ENCODE peak calls at places on chromosomes 4 and X, in ten cellular contexts. H is stimulated activated CD4-positive, alpha-beta T cell treated with anti-CD3 and anti-CD28 coated beads, Interleukin-1b, Interleukin-23, amount 100 ng/mL, for 1 hour; Z is effector memory CD8-positive, alpha-beta T cell; O is amniotic epithelial cell; C is activated effector memory CD4-positive, alpha-beta T cell treated with anti-CD3 and anti-CD28 coated beads, Interleukin-2, amount 50 U/mL, for 16 hours; N is AG10803; M is LoVo; F is activated gamma-delta T cell treated with anti-CD3 and anti-CD28 coated beads, Interleukin-2, amount 50 U/mL, for 16 hours; Q is hepatic stellate cell; I is heart left ventricle. R is an unnamed sample.

GRCh38 chr4:154779362-154779947 is 1.6 kb upstream of the RBM46 start:
- DNase-seq in H (no peak), Z (no peak), O (peak; percentile 42), C (no peak), N (peak; percentile 48), M (peak; percentile 32), F (no peak), Q (peak; percentile 12), I (no peak), R (peak; percentile 34)

GRCh38 chr4:6948134-6948460 is 38.5 kb downstream of the TBC1D14 start:
- DNase-seq in H (no peak), Z (no peak), O (no peak), C (no peak), N (no peak), M (no peak), F (no peak), Q (no peak), I (no peak), R (no peak)

GRCh38 chr4:169815606-169816005 is 57.9 kb upstream of the HPF1 start:
- DNase-seq in H (no peak), Z (no peak), O (peak; percentile 2), C (no peak), N (peak; percentile 5), M (no peak), F (no peak), Q (no peak), I (no peak), R (no peak)

GRCh38 chr4:780730-781492 is 45.0 kb downstream of the CPLX1 start:
- DNase-seq in H (no peak), Z (no peak), O (no peak), C (no peak), N (no peak), M (no peak), F (no peak), Q (no peak), I (no peak), R (peak; percentile 33)

GRCh38 chr4:48483006-48483776 is at the start of gene SLC10A4:
- DNase-seq in H (no peak), Z (no peak), O (no peak), C (peak; percentile 64), N (no peak), M (no peak), F (no peak), Q (no peak), I (no peak), R (peak; percentile 43)

GRCh38 chr4:121738780-121739547 is 26.0 kb downstream of the SMIM43 start:
- DNase-seq in H (no peak), Z (no peak), O (no peak), C (no peak), N (peak; percentile 84), M (no peak), F (no peak), Q (no peak), I (peak; percentile 34), R (no peak)

GRCh38 chr4:6568689-6569332 is 6.2 kb upstream of the MAN2B2 start:
- DNase-seq in H (no peak), Z (no peak), O (peak; percentile 75), C (no peak), N (peak; percentile 64), M (peak; percentile 67), F (no peak), Q (peak; percentile 67), I (no peak), R (peak; percentile 52)

GRCh38 chr4:4762300-4762699 is 97.2 kb upstream of the MSX1 start:
- DNase-seq in H (no peak), Z (no peak), O (no peak), C (no peak), N (no peak), M (no peak), F (no peak), Q (no peak), I (no peak), R (no peak)

GRCh38 chrX:6681469-6681868 is 146.6 kb upstream of the VCX3A start:
- DNase-seq in H (no peak), Z (no peak), O (no peak), C (no peak), N (no peak), M (no peak), F (no peak), Q (no peak), I (no peak), R (no peak)

GRCh38 chr4:89222171-89222570 is 85.4 kb downstream of the GPRIN3 start:
- DNase-seq in H (no peak), Z (no peak), O (no peak), C (no peak), N (no peak), M (peak; percentile 67), F (no peak), Q (no peak), I (no peak), R (peak; percentile 59)

GRCh38 chr4:186304816-186305520 is 39.0 kb downstream of the F11 start:
- DNase-seq in H (no peak), Z (no peak), O (no peak), C (no peak), N (no peak), M (no peak), F (no peak), Q (no peak), I (no peak), R (no peak)

GRCh38 chrX:2967998-2968909 is 38.1 kb upstream of the ARSH start:
- DNase-seq in H (no peak), Z (no peak), O (peak; percentile 40), C (peak; percentile 55), N (peak; percentile 50), M (no peak), F (no peak), Q (no peak), I (peak; percentile 34), R (no peak)

GRCh38 chr4:77367638-77368037 is 210.6 kb downstream of the CCNG2 start:
- DNase-seq in H (no peak), Z (no peak), O (no peak), C (no peak), N (no peak), M (no peak), F (no peak), Q (no peak), I (no peak), R (no peak)

GRCh38 chrX:101287402-101287801 is 3.7 kb downstream of the TAF7L start:
- DNase-seq in H (no peak), Z (no peak), O (peak; percentile 34), C (no peak), N (peak; percentile 40), M (peak; percentile 8), F (no peak), Q (peak; percentile 35), I (no peak), R (peak; percentile 59)

GRCh38 chrX:47321386-47321785 is 49.0 kb upstream of the ZNF157 start:
- DNase-seq in H (no peak), Z (no peak), O (peak; percentile 80), C (no peak), N (peak; percentile 30), M (no peak), F (no peak), Q (peak; percentile 38), I (peak; percentile 21), R (peak; percentile 55)

GRCh38 chrX:73823473-73824004 is 260.5 kb downstream of the CHIC1 start:
- DNase-seq in H (no peak), Z (no peak), O (no peak), C (no peak), N (no peak), M (no peak), F (no peak), Q (no peak), I (no peak), R (no peak)

GRCh38 chr4:99763635-99764101 is 53.0 kb upstream of the DAPP1 start:
- DNase-seq in H (no peak), Z (no peak), O (peak; percentile 92), C (no peak), N (peak; percentile 90), M (peak; percentile 12), F (no peak), Q (peak; percentile 13), I (no peak), R (peak; percentile 10)

GRCh38 chr4:88919056-88919455 is 137.9 kb downstream of the FAM13A start:
- DNase-seq in H (no peak), Z (no peak), O (no peak), C (no peak), N (no peak), M (no peak), F (no peak), Q (no peak), I (no peak), R (no peak)

GRCh38 chr4:184950117-184950830 is 68.0 kb upstream of the HELT start:
- DNase-seq in H (no peak), Z (no peak), O (no peak), C (no peak), N (no peak), M (no peak), F (no peak), Q (no peak), I (no peak), R (no peak)

GRCh38 chrX:51614353-51614752 is 4.4 kb downstream of the CENPVL3 start:
- DNase-seq in H (no peak), Z (no peak), O (peak; percentile 43), C (no peak), N (peak; percentile 59), M (no peak), F (peak; percentile 3), Q (peak; percentile 21), I (no peak), R (peak; percentile 50)

GRCh38 chr4:81606796-81607550 is 135.3 kb upstream of the RASGEF1B start:
- DNase-seq in H (no peak), Z (no peak), O (no peak), C (no peak), N (no peak), M (peak; percentile 2), F (no peak), Q (no peak), I (peak; percentile 21), R (no peak)

GRCh38 chrX:30283456-30284200 is 25.6 kb downstream of the NR0B1 start:
- DNase-seq in H (no peak), Z (no peak), O (peak; percentile 88), C (no peak), N (peak; percentile 82), M (peak; percentile 68), F (no peak), Q (peak; percentile 23), I (no peak), R (peak; percentile 92)

GRCh38 chr4:89111833-89112563 is 665 bp downstream of the TIGD2 start:
- DNase-seq in H (no peak), Z (no peak), O (peak; percentile 98), C (no peak), N (peak; percentile 95), M (peak; percentile 63), F (no peak), Q (peak; percentile 80), I (no peak), R (peak; percentile 50)

R was measured in lung microvascular endothelial cell.